ENCODE peak calls at places on chromosomes 2 and 18, in six cellular contexts. Z, U, H, W, S and O are unnamed samples.

GRCh38 chr2:102690012-102690411 is 70.7 kb downstream of the SLC9A2 start:
- DNase-seq in Z (no peak), U (no peak), H (no peak), W (no peak), S (no peak), O (no peak)

GRCh38 chr2:64581018-64581417 is 56.9 kb downstream of the AFTPH start:
- DNase-seq in Z (no peak), U (no peak), H (no peak), W (no peak), S (no peak), O (no peak)

GRCh38 chr18:46416706-46417638 is 240.0 kb downstream of the LOXHD1 start:
- DNase-seq in Z (no peak), U (peak; percentile 15), H (no peak), W (no peak), S (no peak), O (peak; percentile 49)

GRCh38 chr2:95366514-95366913 is 36.0 kb upstream of the FAHD2A start:
- DNase-seq in Z (no peak), U (no peak), H (no peak), W (no peak), S (no peak), O (no peak)

GRCh38 chr18:6929370-6930102 is 188.1 kb downstream of the LAMA1 start:
- DNase-seq in Z (no peak), U (no peak), H (no peak), W (no peak), S (peak; percentile 25), O (peak; percentile 10)

GRCh38 chr2:20434588-20435294 is 12.1 kb upstream of the RHOB start:
- DNase-seq in Z (no peak), U (no peak), H (no peak), W (no peak), S (no peak), O (no peak)

GRCh38 chr2:63614448-63614968 is 25.7 kb downstream of the MDH1 start:
- DNase-seq in Z (peak; percentile 96), U (no peak), H (peak; percentile 34), W (no peak), S (peak; percentile 25), O (no peak)

GRCh38 chr2:72014871-72015270 is 132.8 kb downstream of the CYP26B1 start:
- DNase-seq in Z (no peak), U (no peak), H (no peak), W (no peak), S (peak; percentile 13), O (no peak)

GRCh38 chr18:31795747-31796146 is 35.1 kb upstream of the SLC25A52 start:
- DNase-seq in Z (no peak), U (no peak), H (no peak), W (no peak), S (no peak), O (no peak)

GRCh38 chr18:11657152-11657551 is 31.9 kb upstream of the GNAL start:
- DNase-seq in Z (no peak), U (no peak), H (no peak), W (no peak), S (no peak), O (no peak)

GRCh38 chr2:61162721-61163120 is 733 bp downstream of the C2orf74 start:
- DNase-seq in Z (no peak), U (no peak), H (no peak), W (no peak), S (no peak), O (no peak)

GRCh38 chr18:23650963-23651927 is 11.5 kb downstream of the ANKRD29 start:
- DNase-seq in Z (peak; percentile 77), U (no peak), H (peak; percentile 46), W (no peak), S (peak; percentile 84), O (no peak)

GRCh38 chr18:43932140-43932539 is 654.9 kb upstream of the SYT4 start:
- DNase-seq in Z (no peak), U (no peak), H (peak; percentile 32), W (no peak), S (no peak), O (no peak)

GRCh38 chr2:8488001-8488738 is 193.7 kb upstream of the ID2 start:
- DNase-seq in Z (no peak), U (no peak), H (no peak), W (no peak), S (peak; percentile 29), O (no peak)

GRCh38 chr2:98498703-98499445 is 54.2 kb downstream of the INPP4A start:
- DNase-seq in Z (no peak), U (no peak), H (no peak), W (no peak), S (no peak), O (no peak)

GRCh38 chr2:71961289-71962027 is 186.2 kb downstream of the CYP26B1 start:
- DNase-seq in Z (no peak), U (no peak), H (no peak), W (no peak), S (no peak), O (no peak)

GRCh38 chr2:190940451-190940850 is 59.8 kb downstream of the GLS start:
- DNase-seq in Z (no peak), U (no peak), H (no peak), W (no peak), S (peak; percentile 52), O (no peak)

GRCh38 chr2:221447310-221447709 is 124.8 kb downstream of the EPHA4 start:
- DNase-seq in Z (peak; percentile 19), U (no peak), H (peak; percentile 48), W (no peak), S (peak; percentile 51), O (no peak)

GRCh38 chr18:73461780-73462059 is 593.9 kb upstream of the NETO1 start:
- DNase-seq in Z (no peak), U (no peak), H (no peak), W (no peak), S (peak; percentile 3), O (no peak)

GRCh38 chr18:12374398-12374797 is 2.6 kb downstream of the AFG3L2 start:
- DNase-seq in Z (no peak), U (no peak), H (no peak), W (no peak), S (no peak), O (no peak)

GRCh38 chr2:65316072-65316471 is 88.4 kb downstream of the ACTR2 start:
- DNase-seq in Z (peak; percentile 84), U (no peak), H (no peak), W (no peak), S (peak; percentile 72), O (no peak)

GRCh38 chr2:54652540-54652939 is 70.9 kb upstream of the EML6 start:
- DNase-seq in Z (peak; percentile 64), U (no peak), H (no peak), W (no peak), S (no peak), O (no peak)

GRCh38 chr2:25808006-25808383 is 70.3 kb downstream of the ASXL2 start:
- DNase-seq in Z (peak; percentile 51), U (no peak), H (no peak), W (no peak), S (no peak), O (no peak)

GRCh38 chr2:117942958-117943672 is 70.8 kb downstream of the CCDC93 start:
- DNase-seq in Z (peak; percentile 72), U (no peak), H (no peak), W (no peak), S (no peak), O (no peak)

GRCh38 chr18:34153711-34154110 is 71.0 kb downstream of the NOL4 start:
- DNase-seq in Z (peak; percentile 21), U (peak; percentile 34), H (no peak), W (no peak), S (peak; percentile 32), O (no peak)

GRCh38 chr2:3605013-3605961 is 10.4 kb downstream of the COLEC11 start:
- DNase-seq in Z (peak; percentile 48), U (peak; percentile 86), H (no peak), W (no peak), S (no peak), O (peak; percentile 73)

GRCh38 chr2:43594875-43595274 is 963 bp downstream of the THADA start:
- DNase-seq in Z (no peak), U (no peak), H (no peak), W (no peak), S (no peak), O (no peak)

GRCh38 chr2:140023291-140023690 is 1243.1 kb upstream of the NXPH2 start:
- DNase-seq in Z (no peak), U (no peak), H (no peak), W (no peak), S (no peak), O (no peak)

GRCh38 chr2:230779607-230780006 is 67.0 kb downstream of the CAB39 start:
- DNase-seq in Z (no peak), U (no peak), H (no peak), W (no peak), S (no peak), O (no peak)
- H3K36me3 ChIP-seq in Z (peaks cover 55% of the 10 kb centered on the region), U (peaks cover 52% of the 10 kb centered on the region), H (no peaks in the 10 kb centered on the region), W (no peaks in the 10 kb centered on the region), S (no peaks in the 10 kb centered on the region), O (peaks cover 10% of the 10 kb centered on the region)

DNA sequence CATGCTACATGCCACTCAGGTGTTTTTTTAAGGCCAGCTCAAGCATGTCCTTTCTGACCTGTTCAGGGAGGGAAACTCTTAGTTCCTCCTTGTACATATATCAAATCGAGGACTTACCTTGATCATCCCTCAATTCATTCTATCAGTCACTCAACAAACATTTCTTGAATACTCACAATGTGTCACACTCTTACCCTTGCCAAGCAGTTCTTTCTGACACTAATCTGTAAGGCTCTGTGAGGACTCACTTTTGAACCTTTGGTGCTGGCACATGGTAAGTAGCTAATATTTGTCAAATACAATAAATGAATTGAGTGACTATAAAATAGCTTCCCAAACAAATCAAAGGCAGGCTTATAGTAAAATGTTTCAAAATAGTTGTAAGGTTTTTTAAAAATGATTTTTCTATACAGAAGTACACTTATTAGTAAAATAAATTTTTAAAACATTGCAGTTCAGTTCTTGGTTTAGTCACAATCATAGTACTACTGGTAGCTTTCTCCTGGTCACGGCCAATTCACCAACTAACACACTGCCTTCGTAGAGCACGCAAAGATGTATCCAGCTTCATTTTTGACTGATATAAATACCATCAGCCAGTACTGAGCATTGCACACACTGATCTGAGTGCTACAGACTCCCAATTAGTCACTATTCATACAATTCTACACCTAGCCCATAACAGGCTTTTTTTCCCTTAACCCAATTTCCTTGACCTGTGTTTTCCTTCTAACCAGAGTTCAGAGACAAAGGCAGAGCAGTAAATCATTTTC is 50.9 kb downstream of the ZEB2 start:
- DNase-seq in Z (peak; percentile 16), U (no peak), H (no peak), W (no peak), S (no peak), O (no peak)
- H3K4me1 ChIP-seq in Z (peaks cover 19% of the 10 kb centered on the region), U (peaks cover 11% of the 10 kb centered on the region), H (peaks cover 6% of the 10 kb centered on the region), W (peaks cover 6% of the 10 kb centered on the region), S (peaks cover 25% of the 10 kb centered on the region), O (peaks cover 44% of the 10 kb centered on the region)

GRCh38 chr18:66457245-66457644 is 146.6 kb downstream of the CDH19 start:
- DNase-seq in Z (no peak), U (no peak), H (no peak), W (no peak), S (no peak), O (no peak)

GRCh38 chr18:66461344-66461743 is 142.5 kb downstream of the CDH19 start:
- DNase-seq in Z (no peak), U (no peak), H (no peak), W (no peak), S (no peak), O (no peak)
- H3K9me3 ChIP-seq in Z (no peaks in the 10 kb centered on the region), U (no peaks in the 10 kb centered on the region), H (no peaks in the 10 kb centered on the region), W (no peaks in the 10 kb centered on the region), S (no peaks in the 10 kb centered on the region), O (no peaks in the 10 kb centered on the region)

DNA sequence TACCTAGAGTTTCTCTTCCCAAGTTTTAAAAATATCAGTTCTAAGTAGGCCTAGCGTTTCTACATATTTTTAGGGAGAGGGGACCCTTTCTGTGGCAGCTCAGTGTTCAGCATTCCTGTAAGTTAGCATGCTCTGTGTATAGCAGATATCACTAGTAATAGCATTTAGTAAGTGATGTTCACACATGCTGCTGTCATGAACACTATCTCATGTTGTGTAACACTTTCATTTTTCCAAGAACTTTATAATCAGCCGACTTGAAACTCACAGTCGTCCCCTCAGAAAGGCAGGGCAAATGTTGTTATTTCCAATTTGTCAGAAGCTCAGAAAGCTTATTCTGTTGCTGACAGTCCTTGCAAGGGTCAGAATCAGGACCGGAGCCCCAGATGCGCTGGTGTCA is 267.7 kb downstream of the ALPK2 start:
- DNase-seq in Z (no peak), U (no peak), H (no peak), W (no peak), S (peak; percentile 44), O (no peak)
- H3K36me3 ChIP-seq in Z (peaks cover 21% of the 10 kb centered on the region), U (no peaks in the 10 kb centered on the region), H (no peaks in the 10 kb centered on the region), W (no peaks in the 10 kb centered on the region), S (peaks cover 7% of the 10 kb centered on the region), O (no peaks in the 10 kb centered on the region)